ENCODE peak calls at places on chromosomes 12 and 14, in nine cellular contexts. R is EH; F is activated T-cell treated with anti-CD3 and anti-CD28 coated beads, Interleukin-2, amount 50 U/mL, for 72 hours; P is activated CD4-positive, alpha-beta T cell treated with anti-CD3 and anti-CD28 coated beads, Interleukin-2, amount 50 U/mL, for 4 hours; Q is non-pigmented ciliary epithelial cell; G is cardiac fibroblast; C is body of pancreas; A is uterus; Z is GM04504. O is an unnamed sample.

GRCh38 chr12:58067610-58068387 is 126.4 kb downstream of the ATP23 start:
- DNase-seq in R (peak), F (no peak), P (no peak), Q (peak), G (peak), C (no peak), A (no peak), Z (peak), O (no peak)

GRCh38 chr12:53807322-53807721 is 55.5 kb upstream of the CISTR start:
- DNase-seq in R (no peak), F (no peak), P (no peak), Q (no peak), G (no peak), C (no peak), A (no peak), Z (no peak), O (no peak)

GRCh38 chr14:104708606-104709268 is 15.3 kb upstream of the ADSS1 start:
- DNase-seq in R (peak), F (peak), P (peak), Q (no peak), G (peak), C (peak), A (peak), Z (no peak), O (peak)

GRCh38 chr14:70709726-70710382 is 68.1 kb downstream of the TTC9 start:
- DNase-seq in R (no peak), F (no peak), P (no peak), Q (no peak), G (no peak), C (no peak), A (no peak), Z (no peak), O (no peak)

GRCh38 chr14:56855891-56856461 is 45.7 kb upstream of the OTX2 start:
- DNase-seq in R (no peak), F (no peak), P (no peak), Q (no peak), G (no peak), C (no peak), A (no peak), Z (no peak), O (no peak)

GRCh38 chr14:92625213-92625612 is 111.6 kb downstream of the RIN3 start:
- DNase-seq in R (peak), F (no peak), P (no peak), Q (no peak), G (peak), C (no peak), A (no peak), Z (peak), O (peak)

GRCh38 chr14:24435192-24435810 is 5.5 kb downstream of the KHNYN start:
- DNase-seq in R (no peak), F (no peak), P (no peak), Q (no peak), G (no peak), C (no peak), A (no peak), Z (no peak), O (no peak)

GRCh38 chr14:28576523-28576922 is 190.1 kb upstream of the FOXG1 start:
- DNase-seq in R (no peak), F (no peak), P (no peak), Q (no peak), G (no peak), C (no peak), A (no peak), Z (no peak), O (no peak)

GRCh38 chr12:29229937-29230336 is 80.9 kb downstream of the FAR2 start:
- DNase-seq in R (no peak), F (no peak), P (no peak), Q (no peak), G (no peak), C (no peak), A (no peak), Z (no peak), O (no peak)

GRCh38 chr12:550473-551260 is 90.9 kb downstream of the B4GALNT3 start:
- DNase-seq in R (no peak), F (no peak), P (no peak), Q (no peak), G (no peak), C (no peak), A (no peak), Z (no peak), O (no peak)

GRCh38 chr12:15631007-15631715 is 158.0 kb downstream of the EPS8 start:
- DNase-seq in R (peak), F (no peak), P (no peak), Q (no peak), G (no peak), C (no peak), A (no peak), Z (no peak), O (no peak)

GRCh38 chr14:104750658-104751057 is 2.3 kb upstream of the SIVA1 start:
- DNase-seq in R (no peak), F (no peak), P (no peak), Q (no peak), G (no peak), C (no peak), A (no peak), Z (no peak), O (no peak)

O was measured in SJSA1.